ENCODE peak calls at places on chromosomes 4 and X, in four cellular contexts. One of them, this sample, is unnamed.

GRCh38 chrX:32871636-32872035 is 339.7 kb downstream of the DMD start:
- DNase-seq in HepG2: no peak
- DNase-seq in K562: no peak
- DNase-seq in GM12878: no peak
- DNase-seq in this sample: no peak

GRCh38 chr4:122450847-122451246 is 5.7 kb downstream of the IL2 start:
- DNase-seq in HepG2: peak; percentile 1
- DNase-seq in GM12878: no peak
- DNase-seq in K562: peak; percentile 12
- DNase-seq in this sample: peak; percentile 54

GRCh38 chrX:28586891-28587635 is at the start of gene IL1RAPL1:
- DNase-seq in K562: no peak
- DNase-seq in GM12878: no peak
- DNase-seq in HepG2: no peak
- DNase-seq in this sample: no peak

GRCh38 chr4:2489841-2490552 is 21.1 kb downstream of the RNF4 start:
- DNase-seq in GM12878: no peak
- DNase-seq in HepG2: no peak
- DNase-seq in K562: no peak
- DNase-seq in this sample: no peak

GRCh38 chrX:150602743-150603142 is 34.3 kb downstream of the MTM1 start:
- DNase-seq in HepG2: no peak
- DNase-seq in K562: no peak
- DNase-seq in GM12878: no peak
- DNase-seq in this sample: no peak

GRCh38 chrX:34521563-34521962 is 135.5 kb downstream of the TMEM47 start:
- DNase-seq in GM12878: no peak
- DNase-seq in K562: no peak
- DNase-seq in HepG2: no peak
- DNase-seq in this sample: no peak

GRCh38 chrX:111095974-111096870 is at the start of gene PAK3:
- DNase-seq in GM12878: no peak
- DNase-seq in HepG2: no peak
- DNase-seq in K562: no peak
- DNase-seq in this sample: peak; percentile 41

GRCh38 chr4:148634476-148634875 is 192.3 kb upstream of the NR3C2 start:
- DNase-seq in GM12878: no peak
- DNase-seq in K562: no peak
- DNase-seq in HepG2: no peak
- DNase-seq in this sample: no peak

GRCh38 chr4:147831452-147832192 is 99.7 kb downstream of the ARHGAP10 start:
- DNase-seq in GM12878: no peak
- DNase-seq in HepG2: no peak
- DNase-seq in K562: no peak
- DNase-seq in this sample: no peak

DNA sequence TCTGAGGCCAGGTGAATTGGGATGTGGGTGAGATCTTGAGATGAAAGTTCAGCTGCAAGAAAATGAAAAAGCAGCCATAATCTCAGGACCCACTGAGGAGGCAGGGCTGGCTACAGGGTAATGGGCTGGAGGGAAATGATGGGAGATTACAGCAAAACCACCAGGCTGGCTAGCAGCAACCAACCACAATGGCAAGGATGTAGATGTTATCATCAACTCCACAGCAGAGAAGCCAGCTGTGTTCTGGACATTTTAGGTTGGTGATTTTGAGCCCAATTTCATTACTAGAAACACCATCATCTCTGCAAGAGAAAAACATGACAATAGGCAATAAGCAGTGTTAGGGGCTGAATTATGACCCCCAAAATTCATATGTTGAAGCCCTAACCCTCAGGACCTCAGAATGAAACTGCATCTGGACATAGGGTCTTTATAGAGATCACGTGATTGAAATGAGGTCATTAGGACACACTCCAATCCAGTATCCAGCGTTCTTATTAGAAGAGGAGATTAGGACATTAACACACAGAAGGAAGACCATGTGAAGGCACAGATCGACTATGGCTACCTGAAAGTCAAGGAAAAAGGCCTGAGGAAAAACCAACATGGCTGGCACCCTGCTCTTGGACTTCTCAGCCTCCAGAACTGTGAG is 139.8 kb upstream of the KIT start:
- DNase-seq in GM12878: no peak
- DNase-seq in HepG2: no peak
- DNase-seq in K562: no peak
- DNase-seq in this sample: no peak
- TF ChIP-seq ETV6 in GM12878: no peak
- TF ChIP-seq ETV6 in HepG2: no peak
- TF ChIP-seq ETV6 in K562: no peak
- TF ChIP-seq ETV6 in this sample: no peak

GRCh38 chrX:47500541-47500940 is 17.5 kb upstream of the ZNF41 start:
- DNase-seq in GM12878: no peak
- DNase-seq in K562: no peak
- DNase-seq in HepG2: no peak
- DNase-seq in this sample: no peak

GRCh38 chrX:47499291-47499690 is 16.3 kb upstream of the ZNF41 start:
- DNase-seq in HepG2: no peak
- DNase-seq in K562: no peak
- DNase-seq in GM12878: no peak
- DNase-seq in this sample: no peak

GRCh38 chrX:47497274-47497673 is 14.3 kb upstream of the ZNF41 start:
- DNase-seq in K562: peak; percentile 16
- DNase-seq in GM12878: no peak
- DNase-seq in HepG2: no peak
- DNase-seq in this sample: no peak

GRCh38 chrX:47501226-47502071 is 18.4 kb upstream of the ZNF41 start:
- DNase-seq in GM12878: no peak
- DNase-seq in HepG2: no peak
- DNase-seq in K562: no peak
- DNase-seq in this sample: no peak

GRCh38 chrX:47498411-47498810 is 15.4 kb upstream of the ZNF41 start:
- DNase-seq in HepG2: no peak
- DNase-seq in GM12878: no peak
- DNase-seq in K562: no peak
- DNase-seq in this sample: no peak
- TF ChIP-seq ETV6 in HepG2: no peak
- TF ChIP-seq ETV6 in GM12878: no peak
- TF ChIP-seq ETV6 in K562: no peak
- TF ChIP-seq ETV6 in this sample: no peak

GRCh38 chr4:142231787-142232186 is 595.4 kb downstream of the IL15 start:
- DNase-seq in HepG2: no peak
- DNase-seq in K562: no peak
- DNase-seq in GM12878: no peak
- DNase-seq in this sample: no peak
- TF ChIP-seq ETV6 in HepG2: no peak
- TF ChIP-seq ETV6 in K562: no peak
- TF ChIP-seq ETV6 in GM12878: no peak
- TF ChIP-seq ETV6 in this sample: no peak

GRCh38 chr4:83323136-83323535 is 11.5 kb downstream of the HPSE start:
- DNase-seq in GM12878: no peak
- DNase-seq in HepG2: peak; percentile 66
- DNase-seq in K562: no peak
- DNase-seq in this sample: no peak

GRCh38 chr4:83326546-83326945 is 8.1 kb downstream of the HPSE start:
- DNase-seq in HepG2: no peak
- DNase-seq in GM12878: no peak
- DNase-seq in K562: no peak
- DNase-seq in this sample: no peak

GRCh38 chr4:83316459-83317170 is 18.0 kb downstream of the HPSE start:
- DNase-seq in GM12878: no peak
- DNase-seq in K562: no peak
- DNase-seq in HepG2: no peak
- DNase-seq in this sample: no peak

GRCh38 chr4:83320548-83320947 is 14.1 kb downstream of the HPSE start:
- DNase-seq in GM12878: no peak
- DNase-seq in K562: no peak
- DNase-seq in HepG2: no peak
- DNase-seq in this sample: no peak
- TF ChIP-seq ETV6 in GM12878: no peak
- TF ChIP-seq ETV6 in K562: no peak
- TF ChIP-seq ETV6 in HepG2: no peak
- TF ChIP-seq ETV6 in this sample: no peak

GRCh38 chr4:185566972-185567749 is 31.9 kb upstream of the PDLIM3 start:
- DNase-seq in GM12878: no peak
- DNase-seq in K562: no peak
- DNase-seq in HepG2: peak; percentile 78
- DNase-seq in this sample: no peak
- TF ChIP-seq ETV6 in GM12878: no peak
- TF ChIP-seq ETV6 in K562: no peak
- TF ChIP-seq ETV6 in HepG2: no peak
- TF ChIP-seq ETV6 in this sample: no peak

GRCh38 chr4:109231331-109231730 is 71.1 kb downstream of the COL25A1 start:
- DNase-seq in K562: no peak
- DNase-seq in HepG2: no peak
- DNase-seq in GM12878: no peak
- DNase-seq in this sample: no peak

GRCh38 chr4:109233585-109233984 is 68.9 kb downstream of the COL25A1 start:
- DNase-seq in K562: no peak
- DNase-seq in HepG2: no peak
- DNase-seq in GM12878: no peak
- DNase-seq in this sample: no peak

GRCh38 chr4:109234596-109234995 is 67.9 kb downstream of the COL25A1 start:
- DNase-seq in K562: no peak
- DNase-seq in HepG2: no peak
- DNase-seq in GM12878: no peak
- DNase-seq in this sample: no peak

GRCh38 chr4:109235683-109236082 is 66.8 kb downstream of the COL25A1 start:
- DNase-seq in GM12878: no peak
- DNase-seq in K562: no peak
- DNase-seq in HepG2: no peak
- DNase-seq in this sample: no peak

GRCh38 chr4:109232666-109233065 is 69.8 kb downstream of the COL25A1 start:
- DNase-seq in HepG2: no peak
- DNase-seq in K562: no peak
- DNase-seq in GM12878: no peak
- DNase-seq in this sample: no peak
- TF ChIP-seq ETV6 in HepG2: no peak
- TF ChIP-seq ETV6 in K562: no peak
- TF ChIP-seq ETV6 in GM12878: no peak
- TF ChIP-seq ETV6 in this sample: no peak

GRCh38 chr4:37742149-37742548 is 56.0 kb upstream of the RELL1 start:
- DNase-seq in K562: no peak
- DNase-seq in HepG2: peak; percentile 55
- DNase-seq in GM12878: no peak
- DNase-seq in this sample: no peak
- TF ChIP-seq ETV6 in K562: no peak
- TF ChIP-seq ETV6 in HepG2: no peak
- TF ChIP-seq ETV6 in GM12878: no peak
- TF ChIP-seq ETV6 in this sample: no peak

GRCh38 chr4:98686046-98686385 is 27.6 kb upstream of the TSPAN5 start:
- DNase-seq in HepG2: no peak
- DNase-seq in K562: no peak
- DNase-seq in GM12878: no peak
- DNase-seq in this sample: no peak

GRCh38 chr4:98686847-98687246 is 28.4 kb upstream of the TSPAN5 start:
- DNase-seq in GM12878: no peak
- DNase-seq in K562: peak; percentile 78
- DNase-seq in HepG2: no peak
- DNase-seq in this sample: no peak

GRCh38 chr4:98687876-98688275 is 29.5 kb upstream of the TSPAN5 start:
- DNase-seq in GM12878: no peak
- DNase-seq in K562: no peak
- DNase-seq in HepG2: no peak
- DNase-seq in this sample: no peak

GRCh38 chr4:98689507-98690174 is 31.2 kb upstream of the TSPAN5 start:
- DNase-seq in K562: no peak
- DNase-seq in HepG2: no peak
- DNase-seq in GM12878: no peak
- DNase-seq in this sample: no peak

DNA sequence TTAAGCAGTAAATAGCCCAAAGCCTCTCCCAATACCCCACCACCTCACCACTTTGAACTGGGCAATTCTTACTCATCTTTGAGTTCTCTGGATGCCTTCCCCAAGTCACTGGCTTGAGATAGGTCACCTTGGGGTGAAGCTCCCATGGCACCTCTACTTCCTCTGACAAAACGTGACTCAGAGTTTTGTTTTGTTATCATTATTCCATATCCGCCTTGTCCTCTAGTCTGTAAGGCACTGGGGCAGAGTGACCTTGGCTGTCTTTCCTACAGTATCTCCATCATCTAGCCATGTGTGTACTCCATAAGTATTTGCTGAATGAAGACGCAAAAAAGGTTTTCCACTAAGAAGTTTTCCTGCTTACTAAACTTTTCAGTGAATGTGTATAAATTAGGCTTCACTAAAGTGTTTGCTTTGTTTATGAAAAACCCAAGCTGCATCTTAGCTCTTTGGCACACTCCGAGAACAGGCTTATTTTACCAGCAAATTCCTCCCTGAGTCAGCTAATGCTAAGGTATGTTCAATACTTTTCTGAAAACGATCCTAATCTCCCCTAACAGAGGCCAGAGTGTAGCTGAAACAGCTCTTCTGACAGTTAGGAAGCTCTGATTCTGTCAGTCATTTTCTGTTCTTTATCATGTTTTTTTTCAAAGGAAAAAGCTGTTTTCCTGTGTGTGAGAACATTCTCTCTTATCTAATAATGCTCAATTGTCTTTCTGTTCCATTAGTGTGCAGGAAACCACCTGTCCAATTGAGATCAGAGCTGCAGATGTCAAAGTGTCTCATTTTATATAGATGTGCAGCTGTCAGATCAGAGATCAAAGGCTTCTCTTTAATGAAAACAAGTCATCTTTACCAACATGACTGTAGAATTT is 30.2 kb upstream of the TSPAN5 start:
- DNase-seq in HepG2: peak; percentile 9
- DNase-seq in K562: peak; percentile 44
- DNase-seq in GM12878: no peak
- DNase-seq in this sample: no peak
- TF ChIP-seq ETV6 in HepG2: no peak
- TF ChIP-seq ETV6 in K562: no peak
- TF ChIP-seq ETV6 in GM12878: no peak
- TF ChIP-seq ETV6 in this sample: no peak

DNA sequence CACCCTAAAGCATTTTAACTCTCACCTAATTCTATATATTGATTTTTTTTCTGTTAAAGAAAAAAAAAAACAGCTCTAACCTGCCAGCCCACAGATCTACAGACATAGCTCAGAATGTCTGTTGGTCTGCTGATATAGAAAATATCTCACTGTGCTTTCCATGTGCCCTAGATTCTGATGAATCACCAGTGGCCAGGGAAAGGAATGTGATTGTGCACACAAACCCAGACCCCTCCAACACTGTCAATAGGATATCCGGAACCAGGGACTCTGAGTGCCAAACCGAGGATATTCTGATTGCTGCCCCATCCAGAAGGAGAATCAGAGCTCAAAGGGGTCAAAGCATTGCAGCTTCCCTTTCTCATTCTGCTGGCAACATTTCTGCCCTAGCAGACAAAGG is 12.1 kb upstream of the SCML1 start:
- DNase-seq in HepG2: peak; percentile 51
- DNase-seq in GM12878: no peak
- DNase-seq in K562: no peak
- DNase-seq in this sample: no peak
- TF ChIP-seq ETV6 in HepG2: no peak
- TF ChIP-seq ETV6 in GM12878: no peak
- TF ChIP-seq ETV6 in K562: no peak
- TF ChIP-seq ETV6 in this sample: no peak